ENCODE peak calls at places on chromosomes 6 and 20, in five cellular contexts. One of them, this sample, is unnamed.

GRCh38 chr6:11847515-11848244 is 69.1 kb upstream of the ADTRP start:
- DNase-seq in foreskin fibroblast: no peak
- DNase-seq in cardiac muscle cell: peak
- DNase-seq in RWPE2: no peak
- DNase-seq in transverse colon: no peak
- DNase-seq in this sample: no peak

GRCh38 chr6:158222066-158222465 is 53.9 kb downstream of the GTF2H5 start:
- DNase-seq in cardiac muscle cell: no peak
- DNase-seq in RWPE2: no peak
- DNase-seq in foreskin fibroblast: no peak
- DNase-seq in transverse colon: no peak
- DNase-seq in this sample: no peak

GRCh38 chr6:166958926-166959861 is 2.8 kb upstream of the RNASET2 start:
- DNase-seq in transverse colon: peak
- DNase-seq in RWPE2: no peak
- DNase-seq in cardiac muscle cell: peak
- DNase-seq in foreskin fibroblast: no peak
- DNase-seq in this sample: no peak

GRCh38 chr6:31977816-31978431 is 3.9 kb upstream of the C4A start:
- DNase-seq in RWPE2: no peak
- DNase-seq in foreskin fibroblast: no peak
- DNase-seq in cardiac muscle cell: no peak
- DNase-seq in transverse colon: no peak
- DNase-seq in this sample: no peak

GRCh38 chr6:150687508-150687907 is 87.8 kb downstream of the PLEKHG1 start:
- DNase-seq in transverse colon: peak
- DNase-seq in cardiac muscle cell: no peak
- DNase-seq in foreskin fibroblast: no peak
- DNase-seq in RWPE2: no peak
- DNase-seq in this sample: no peak

GRCh38 chr6:131823276-131823902 is 15.6 kb downstream of the ENPP1 start:
- DNase-seq in foreskin fibroblast: no peak
- DNase-seq in transverse colon: no peak
- DNase-seq in cardiac muscle cell: no peak
- DNase-seq in RWPE2: no peak
- DNase-seq in this sample: no peak

GRCh38 chr20:64116541-64117423 is 9.4 kb upstream of the NPBWR2 start:
- DNase-seq in transverse colon: peak
- DNase-seq in RWPE2: peak
- DNase-seq in cardiac muscle cell: no peak
- DNase-seq in foreskin fibroblast: no peak
- DNase-seq in this sample: no peak

GRCh38 chr6:148324297-148325007 is 18.2 kb upstream of the SASH1 start:
- DNase-seq in transverse colon: no peak
- DNase-seq in RWPE2: no peak
- DNase-seq in foreskin fibroblast: no peak
- DNase-seq in cardiac muscle cell: peak
- DNase-seq in this sample: peak

GRCh38 chr6:3036861-3037469 is 31.3 kb upstream of the RIPK1 start:
- DNase-seq in foreskin fibroblast: no peak
- DNase-seq in cardiac muscle cell: no peak
- DNase-seq in transverse colon: no peak
- DNase-seq in RWPE2: no peak
- DNase-seq in this sample: no peak

GRCh38 chr6:108115598-108116058 is 41.1 kb upstream of the OSTM1 start:
- DNase-seq in RWPE2: no peak
- DNase-seq in cardiac muscle cell: peak
- DNase-seq in foreskin fibroblast: no peak
- DNase-seq in transverse colon: peak
- DNase-seq in this sample: no peak

GRCh38 chr6:4647414-4648365 is 128.5 kb upstream of the CDYL start:
- DNase-seq in transverse colon: peak
- DNase-seq in RWPE2: no peak
- DNase-seq in foreskin fibroblast: peak
- DNase-seq in cardiac muscle cell: peak
- DNase-seq in this sample: peak
- H3K4me3 ChIP-seq in transverse colon: peak
- H3K4me3 ChIP-seq in RWPE2: no peak
- H3K4me3 ChIP-seq in foreskin fibroblast: peak
- H3K4me3 ChIP-seq in cardiac muscle cell: peak
- H3K4me3 ChIP-seq in this sample: peak

DNA sequence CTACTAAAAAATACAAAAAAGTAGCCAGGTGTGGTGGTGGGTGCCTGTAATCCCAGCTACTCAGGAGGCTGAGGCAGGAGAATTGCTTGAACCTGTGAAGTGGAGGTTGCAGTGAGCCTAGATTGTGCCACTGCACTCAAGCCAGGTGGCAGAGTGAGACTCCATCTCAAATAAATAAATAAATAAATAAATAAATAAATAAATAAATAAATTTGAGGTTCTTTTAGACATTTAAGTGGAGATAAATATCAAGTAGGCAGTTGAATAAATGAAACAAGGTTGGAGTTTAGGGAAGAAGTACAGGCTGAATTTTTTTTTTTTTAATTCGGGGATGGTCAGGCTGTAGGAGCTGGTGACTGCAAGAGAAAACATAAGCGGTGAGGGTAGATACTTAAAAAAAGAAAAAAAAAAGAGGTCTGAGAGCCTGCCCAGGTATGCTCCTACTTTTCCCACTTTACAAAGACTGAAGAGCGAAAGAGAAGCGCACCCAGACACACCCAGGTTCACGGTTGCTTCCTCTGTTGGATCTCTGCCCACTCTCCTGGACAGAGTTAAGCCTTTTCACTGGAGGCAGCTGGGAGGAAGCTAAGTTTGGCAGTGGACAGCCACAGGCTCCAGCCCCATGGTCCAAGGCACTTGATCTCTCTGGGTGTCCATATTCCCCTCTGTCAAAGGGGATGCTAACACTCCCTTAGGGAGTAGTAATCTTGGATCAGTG is 100.9 kb upstream of the PRDM1 start:
- DNase-seq in foreskin fibroblast: no peak
- DNase-seq in cardiac muscle cell: no peak
- DNase-seq in RWPE2: no peak
- DNase-seq in transverse colon: peak
- DNase-seq in this sample: no peak
- H3K4me3 ChIP-seq in foreskin fibroblast: no peak
- H3K4me3 ChIP-seq in cardiac muscle cell: no peak
- H3K4me3 ChIP-seq in RWPE2: no peak
- H3K4me3 ChIP-seq in transverse colon: no peak
- H3K4me3 ChIP-seq in this sample: no peak

DNA sequence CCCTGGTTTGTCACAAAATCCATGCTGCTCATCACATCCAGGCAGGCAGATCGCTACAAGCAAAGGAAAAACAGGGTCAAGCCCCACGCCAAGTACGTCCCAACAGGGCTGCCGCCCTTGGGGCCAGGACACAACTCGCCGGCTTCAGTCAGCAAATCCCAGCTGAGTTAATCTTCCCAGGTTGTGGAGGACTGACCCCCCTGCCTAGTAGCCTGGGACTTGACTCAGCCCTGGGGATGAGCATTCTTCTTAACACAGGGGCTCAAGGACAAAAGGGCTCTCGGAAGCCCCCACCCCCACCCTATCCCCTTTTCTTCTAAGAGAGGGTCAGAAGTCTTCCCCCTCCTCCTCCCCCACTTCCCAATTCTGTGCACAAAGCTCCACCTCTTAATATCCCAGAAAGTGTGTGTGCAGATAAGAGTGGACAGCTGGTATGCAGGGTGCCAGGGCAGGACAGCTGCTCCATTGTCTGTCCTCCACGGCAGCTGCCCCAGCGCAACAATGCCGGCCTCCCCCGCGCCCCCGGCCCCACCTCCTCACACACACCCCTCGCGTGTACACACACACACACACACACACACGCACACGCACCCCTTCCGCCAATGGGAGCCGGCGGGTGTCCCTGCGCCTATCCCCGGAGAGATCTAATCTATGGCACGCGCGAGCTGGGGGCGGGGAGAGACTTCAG is 4.5 kb downstream of the DLL1 start:
- DNase-seq in transverse colon: peak
- DNase-seq in cardiac muscle cell: peak
- DNase-seq in RWPE2: no peak
- DNase-seq in foreskin fibroblast: no peak
- DNase-seq in this sample: no peak
- H3K4me3 ChIP-seq in transverse colon: no peak
- H3K4me3 ChIP-seq in cardiac muscle cell: no peak
- H3K4me3 ChIP-seq in RWPE2: no peak
- H3K4me3 ChIP-seq in foreskin fibroblast: no peak
- H3K4me3 ChIP-seq in this sample: no peak

GRCh38 chr6:170046786-170047626 is 243.9 kb downstream of the DLL1 start:
- DNase-seq in RWPE2: peak
- DNase-seq in cardiac muscle cell: peak
- DNase-seq in transverse colon: peak
- DNase-seq in foreskin fibroblast: no peak
- DNase-seq in this sample: no peak
- H3K4me3 ChIP-seq in RWPE2: no peak
- H3K4me3 ChIP-seq in cardiac muscle cell: no peak
- H3K4me3 ChIP-seq in transverse colon: no peak
- H3K4me3 ChIP-seq in foreskin fibroblast: no peak
- H3K4me3 ChIP-seq in this sample: no peak

GRCh38 chr6:25612666-25613065 is 39.3 kb upstream of the SCGN start:
- DNase-seq in transverse colon: no peak
- DNase-seq in cardiac muscle cell: no peak
- DNase-seq in RWPE2: no peak
- DNase-seq in foreskin fibroblast: no peak
- DNase-seq in this sample: no peak
- H3K4me3 ChIP-seq in transverse colon: no peak
- H3K4me3 ChIP-seq in cardiac muscle cell: no peak
- H3K4me3 ChIP-seq in RWPE2: no peak
- H3K4me3 ChIP-seq in foreskin fibroblast: no peak
- H3K4me3 ChIP-seq in this sample: no peak

GRCh38 chr20:10707070-10707469 is 33.3 kb upstream of the JAG1 start:
- DNase-seq in RWPE2: no peak
- DNase-seq in cardiac muscle cell: no peak
- DNase-seq in transverse colon: no peak
- DNase-seq in foreskin fibroblast: no peak
- DNase-seq in this sample: no peak

GRCh38 chr20:10708342-10709185 is 34.8 kb upstream of the JAG1 start:
- DNase-seq in transverse colon: no peak
- DNase-seq in RWPE2: no peak
- DNase-seq in foreskin fibroblast: peak
- DNase-seq in cardiac muscle cell: peak
- DNase-seq in this sample: peak

GRCh38 chr20:10705801-10706459 is 32.1 kb upstream of the JAG1 start:
- DNase-seq in foreskin fibroblast: no peak
- DNase-seq in cardiac muscle cell: no peak
- DNase-seq in RWPE2: peak
- DNase-seq in transverse colon: peak
- DNase-seq in this sample: no peak

GRCh38 chr20:10706460-10706811 is 32.6 kb upstream of the JAG1 start:
- DNase-seq in transverse colon: no peak
- DNase-seq in foreskin fibroblast: no peak
- DNase-seq in RWPE2: no peak
- DNase-seq in cardiac muscle cell: no peak
- DNase-seq in this sample: no peak

DNA sequence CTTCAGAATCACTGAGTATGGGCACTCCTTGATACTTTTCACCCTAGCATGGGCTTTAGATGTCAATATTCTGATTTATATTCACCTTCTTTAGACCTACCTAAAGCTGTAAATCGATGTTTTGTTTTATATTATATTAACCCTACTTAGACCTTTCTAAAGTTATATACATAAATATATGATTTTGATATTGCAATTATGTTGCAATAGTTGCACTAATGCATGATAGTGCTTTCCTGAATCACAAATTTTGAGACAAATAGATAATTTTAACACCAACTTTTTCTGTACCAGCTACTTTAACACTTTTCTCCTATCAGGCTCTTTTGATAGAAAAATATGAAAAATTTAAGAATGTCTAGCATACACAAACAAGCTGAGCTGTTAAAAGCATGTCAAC is 34.0 kb upstream of the JAG1 start:
- DNase-seq in foreskin fibroblast: no peak
- DNase-seq in cardiac muscle cell: no peak
- DNase-seq in RWPE2: no peak
- DNase-seq in transverse colon: no peak
- DNase-seq in this sample: no peak
- H3K4me3 ChIP-seq in foreskin fibroblast: no peak
- H3K4me3 ChIP-seq in cardiac muscle cell: no peak
- H3K4me3 ChIP-seq in RWPE2: no peak
- H3K4me3 ChIP-seq in transverse colon: no peak
- H3K4me3 ChIP-seq in this sample: no peak

GRCh38 chr6:33319939-33320314 is 2.4 kb upstream of the ZBTB22 start:
- DNase-seq in transverse colon: no peak
- DNase-seq in RWPE2: no peak
- DNase-seq in foreskin fibroblast: no peak
- DNase-seq in cardiac muscle cell: no peak
- DNase-seq in this sample: no peak
- H3K4me3 ChIP-seq in transverse colon: no peak
- H3K4me3 ChIP-seq in RWPE2: no peak
- H3K4me3 ChIP-seq in foreskin fibroblast: peak
- H3K4me3 ChIP-seq in cardiac muscle cell: no peak
- H3K4me3 ChIP-seq in this sample: peak

This sample was measured in AG09309.